ENCODE peak calls at places on chromosomes 16 and 17, in five cellular contexts. H is OCI-LY7, C is neuronal stem cell, I is H1, Z is IMR-90. B is an unnamed sample. For H3K4me1, the result is how much of the 10 kb centered on the place peaks cover.

GRCh38 chr16:50121278-50121677 is 31.8 kb upstream of the TENT4B start:
- DNase-seq in H (no peak), C (no peak), I (no peak), Z (no peak), B (no peak)

GRCh38 chr16:88701541-88702363 is 4.5 kb downstream of the RNF166 start:
- DNase-seq in H (no peak), C (no peak), I (no peak), Z (no peak), B (no peak)

GRCh38 chr16:27330542-27330941 is 16.8 kb downstream of the IL4R start:
- DNase-seq in H (no peak), C (no peak), I (no peak), Z (peak), B (peak)

GRCh38 chr16:24995033-24995432 is 20.1 kb downstream of the ARHGAP17 start:
- DNase-seq in H (no peak), C (no peak), I (no peak), Z (no peak), B (no peak)

GRCh38 chr16:66485361-66485760 is 58.3 kb downstream of the BEAN1 start:
- DNase-seq in H (no peak), C (no peak), I (no peak), Z (no peak), B (no peak)

GRCh38 chr16:86884256-86884655 is 305.9 kb downstream of the FOXL1 start:
- DNase-seq in H (no peak), C (no peak), I (no peak), Z (no peak), B (no peak)

GRCh38 chr16:73196670-73197069 is 148.7 kb upstream of the ZFHX3 start:
- DNase-seq in H (peak), C (peak), I (peak), Z (peak), B (peak)

GRCh38 chr16:75537795-75538194 is 1.9 kb upstream of the CHST5 start:
- DNase-seq in H (no peak), C (no peak), I (no peak), Z (no peak), B (no peak)

GRCh38 chr16:22008215-22009142 is 568 bp downstream of the MOSMO start:
- DNase-seq in H (peak), C (no peak), I (no peak), Z (no peak), B (peak)

GRCh38 chr17:27985306-27985705 is 57.2 kb upstream of the NLK start:
- DNase-seq in H (no peak), C (no peak), I (no peak), Z (no peak), B (no peak)

GRCh38 chr16:85844786-85845185 is 45.3 kb downstream of the COX4I1 start:
- DNase-seq in H (no peak), C (no peak), I (no peak), Z (peak), B (peak)

GRCh38 chr17:72591500-72592241 is 470.9 kb downstream of the SOX9 start:
- DNase-seq in H (no peak), C (peak), I (no peak), Z (no peak), B (peak)

GRCh38 chr16:49776085-49776501 is 79.8 kb downstream of the ZNF423 start:
- DNase-seq in H (no peak), C (no peak), I (no peak), Z (no peak), B (no peak)

GRCh38 chr17:1203111-1203966 is 23.6 kb upstream of the ABR start:
- DNase-seq in H (peak), C (peak), I (no peak), Z (peak), B (peak)

GRCh38 chr17:37643829-37644228 is 583 bp upstream of the DDX52 start:
- DNase-seq in H (no peak), C (no peak), I (no peak), Z (no peak), B (peak)

GRCh38 chr17:48915459-48916282 is 7.5 kb downstream of the UBE2Z start:
- DNase-seq in H (no peak), C (no peak), I (no peak), Z (peak), B (peak)

GRCh38 chr17:3828151-3828851 is 17.7 kb downstream of the NCBP3 start:
- DNase-seq in H (no peak), C (no peak), I (no peak), Z (peak), B (no peak)

GRCh38 chr17:6098466-6099180 is 28.4 kb downstream of the WSCD1 start:
- DNase-seq in H (no peak), C (no peak), I (no peak), Z (no peak), B (no peak)

GRCh38 chr17:75698659-75699058 is 22.6 kb upstream of the ITGB4 start:
- DNase-seq in H (no peak), C (no peak), I (no peak), Z (no peak), B (peak)

GRCh38 chr16:68079616-68080344 is 5.4 kb upstream of the NFATC3 start:
- DNase-seq in H (peak), C (no peak), I (no peak), Z (no peak), B (peak)

GRCh38 chr17:7476474-7476873 is 3.0 kb downstream of the ZBTB4 start:
- DNase-seq in H (no peak), C (no peak), I (no peak), Z (peak), B (peak)
- H3K4me3 ChIP-seq in H (no peak), C (no peak), I (no peak), Z (no peak), B (no peak)

GRCh38 chr17:19341641-19342610 is 20.6 kb downstream of the B9D1 start:
- DNase-seq in H (no peak), C (no peak), I (no peak), Z (peak), B (no peak)

GRCh38 chr17:19343256-19343630 is 19.3 kb downstream of the B9D1 start:
- DNase-seq in H (no peak), C (no peak), I (no peak), Z (no peak), B (no peak)

GRCh38 chr17:19342611-19343255 is 19.8 kb downstream of the B9D1 start:
- DNase-seq in H (no peak), C (no peak), I (no peak), Z (no peak), B (peak)

GRCh38 chr17:19339341-19339815 is 23.1 kb downstream of the B9D1 start:
- DNase-seq in H (no peak), C (no peak), I (no peak), Z (peak), B (no peak)

DNA sequence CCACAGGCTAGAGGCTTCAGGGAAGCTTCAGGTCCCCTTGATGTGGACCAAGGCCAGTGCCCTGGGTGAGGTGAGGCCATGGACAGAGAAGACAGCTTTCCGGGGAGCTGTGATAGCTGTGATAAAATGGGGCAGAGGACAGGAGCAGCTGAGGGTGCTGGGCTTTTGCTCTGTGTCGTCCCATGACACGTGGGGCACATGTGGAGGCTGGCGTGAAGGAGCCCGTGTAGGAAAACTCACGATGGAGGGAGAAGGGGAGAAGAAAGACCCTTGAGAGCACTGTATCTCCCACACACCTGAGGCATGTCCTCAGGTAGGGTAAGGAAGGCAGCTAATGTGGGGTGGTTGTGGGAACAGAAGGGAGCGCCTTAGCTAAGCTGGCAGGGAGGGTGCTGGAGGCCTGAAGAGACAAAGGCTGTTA is 21.3 kb downstream of the B9D1 start:
- DNase-seq in H (no peak), C (no peak), I (no peak), Z (no peak), B (no peak)
- H3K4me1 ChIP-seq in H (under half), C (under half), I (under half), Z (under half), B (under half)

GRCh38 chr16:71885261-71885650 is 1.3 kb upstream of the ZNF821 start:
- DNase-seq in H (no peak), C (no peak), I (no peak), Z (no peak), B (no peak)
- H3K4me2 ChIP-seq in H (peak), C (no peak), I (no peak), Z (no peak), B (peak)

GRCh38 chr17:32126746-32127145 is 15.6 kb upstream of the RHOT1 start:
- DNase-seq in H (no peak), C (no peak), I (no peak), Z (no peak), B (no peak)

GRCh38 chr17:32125848-32126153 is 16.5 kb upstream of the RHOT1 start:
- DNase-seq in H (no peak), C (no peak), I (no peak), Z (no peak), B (no peak)

GRCh38 chr17:32124985-32125847 is 17.1 kb upstream of the RHOT1 start:
- DNase-seq in H (no peak), C (no peak), I (no peak), Z (no peak), B (no peak)

GRCh38 chr17:32126325-32126724 is 16.0 kb upstream of the RHOT1 start:
- DNase-seq in H (no peak), C (no peak), I (no peak), Z (no peak), B (no peak)

DNA sequence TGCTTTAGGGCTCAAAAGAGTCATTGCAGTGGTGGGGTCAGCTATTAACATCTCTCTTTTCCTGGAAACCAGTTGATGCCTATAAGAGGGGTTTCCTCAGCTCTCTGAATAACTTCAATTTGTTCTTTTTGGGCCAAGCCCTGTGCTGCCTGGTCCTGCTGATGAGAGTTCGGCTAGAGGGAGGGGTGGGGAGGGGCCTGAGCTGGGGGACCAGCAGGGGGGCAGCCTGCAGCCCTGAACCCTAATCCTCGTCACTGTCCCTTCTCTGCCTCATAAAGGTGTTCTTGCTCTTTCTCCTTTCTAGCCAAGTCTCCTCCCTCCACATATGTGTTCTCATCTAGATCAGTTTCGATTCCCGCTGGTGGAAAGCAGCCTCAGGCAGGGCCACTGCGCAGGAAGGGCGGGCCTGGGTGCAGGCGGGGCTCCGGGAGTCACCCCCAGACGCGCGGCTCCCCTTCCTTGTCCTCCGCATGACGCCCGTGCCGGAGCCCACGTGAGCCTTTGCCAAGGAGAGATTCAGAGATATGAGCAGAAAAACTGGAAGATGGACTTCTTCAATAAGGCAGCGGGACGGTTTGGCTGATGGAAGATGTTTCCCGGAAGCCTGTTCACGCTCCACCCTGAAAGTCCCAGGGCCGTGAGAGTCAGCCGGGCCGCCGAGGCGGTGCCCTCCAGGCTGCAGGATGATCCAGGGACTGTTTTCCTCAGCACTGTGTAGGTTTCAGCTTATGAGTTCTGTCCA is 15.0 kb upstream of the RHOT1 start:
- DNase-seq in H (peak), C (peak), I (no peak), Z (peak), B (peak)
- H3K4me3 ChIP-seq in H (peak), C (peak), I (peak), Z (peak), B (peak)

GRCh38 chr17:82300228-82300627 is 17.2 kb downstream of the CD7 start:
- DNase-seq in H (no peak), C (no peak), I (no peak), Z (no peak), B (no peak)
- H3K4me1 ChIP-seq in H (under half), C (under half), I (under half), Z (under half), B (half or more)

GRCh38 chr16:31470615-31471014 is 1.3 kb upstream of the TGFB1I1 start:
- DNase-seq in H (no peak), C (no peak), I (no peak), Z (no peak), B (no peak)
- H3K4me2 ChIP-seq in H (no peak), C (no peak), I (peak), Z (peak), B (peak)

DNA sequence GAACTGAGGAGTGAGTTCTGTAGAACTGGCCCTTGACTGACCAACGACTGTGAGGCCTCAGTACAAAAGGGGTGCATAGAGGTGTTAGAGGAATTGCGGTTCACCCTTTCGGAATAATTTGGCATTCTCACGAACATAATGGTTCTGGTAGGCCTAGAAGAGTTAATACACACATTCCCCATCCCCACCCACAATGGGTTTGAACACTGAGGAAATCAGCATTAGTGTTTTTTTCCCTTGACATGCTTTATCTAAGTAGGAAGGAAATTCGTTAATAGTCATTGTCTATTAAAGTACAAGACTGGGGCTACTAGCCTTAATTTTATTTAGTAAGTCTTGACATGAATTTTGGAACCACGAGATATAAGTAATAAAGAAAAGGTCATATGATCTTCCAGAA is 113.5 kb upstream of the MON1B start:
- DNase-seq in H (no peak), C (no peak), I (no peak), Z (no peak), B (no peak)
- H3K4me3 ChIP-seq in H (no peak), C (no peak), I (no peak), Z (no peak), B (no peak)

GRCh38 chr16:84829168-84829965 is 9.6 kb downstream of the CRISPLD2 start:
- DNase-seq in H (no peak), C (no peak), I (no peak), Z (peak), B (peak)
- H3K4me1 ChIP-seq in H (under half), C (under half), I (under half), Z (under half), B (half or more)

B was measured in hepatocyte.